ENCODE peak calls at places on chromosome 12, in nine cellular contexts. L is keratinocyte, P is uterus, W is neural progenitor cell, F is cardiac muscle cell, H is PC-9, C is adrenal gland, Q is right atrium auricular region, U is mucosa of descending colon. S is an unnamed sample. For H3K4me1, the result is how much of the 10 kb centered on the place peaks cover.

GRCh38 chr12:40693503-40693863 is 1.2 kb downstream of the CNTN1 start:
- DNase-seq in L (no peak), P (peak), W (peak), F (peak), H (no peak), C (no peak), Q (no peak), U (no peak), S (no peak)

GRCh38 chr12:94157891-94158495 is 9.6 kb downstream of the PLXNC1 start:
- DNase-seq in L (no peak), P (no peak), W (no peak), F (no peak), H (no peak), C (no peak), Q (no peak), U (no peak), S (no peak)

GRCh38 chr12:7433276-7433822 is 10.6 kb downstream of the CD163L1 start:
- DNase-seq in L (peak), P (no peak), W (no peak), F (no peak), H (no peak), C (no peak), Q (no peak), U (no peak), S (no peak)

GRCh38 chr12:95102916-95103671 is 29.7 kb upstream of the NR2C1 start:
- DNase-seq in L (peak), P (no peak), W (no peak), F (no peak), H (peak), C (no peak), Q (no peak), U (no peak), S (no peak)

GRCh38 chr12:7695159-7695930 is at the start of gene GDF3:
- DNase-seq in L (no peak), P (no peak), W (no peak), F (peak), H (no peak), C (peak), Q (peak), U (no peak), S (peak)

GRCh38 chr12:49903700-49904423 is at the start of gene FAIM2:
- DNase-seq in L (no peak), P (peak), W (peak), F (no peak), H (no peak), C (peak), Q (peak), U (peak), S (peak)

GRCh38 chr12:52600941-52601481 is at the start of gene KRT72:
- DNase-seq in L (no peak), P (no peak), W (no peak), F (no peak), H (no peak), C (no peak), Q (peak), U (no peak), S (no peak)

GRCh38 chr12:89965993-89966392 is 257.4 kb upstream of the ATP2B1 start:
- DNase-seq in L (no peak), P (no peak), W (no peak), F (no peak), H (no peak), C (no peak), Q (no peak), U (no peak), S (no peak)

GRCh38 chr12:111351026-111351425 is 17.9 kb downstream of the PHETA1 start:
- DNase-seq in L (no peak), P (no peak), W (no peak), F (no peak), H (no peak), C (no peak), Q (no peak), U (no peak), S (no peak)

GRCh38 chr12:48811454-48812090 is 6.7 kb upstream of the CACNB3 start:
- DNase-seq in L (no peak), P (no peak), W (no peak), F (no peak), H (no peak), C (no peak), Q (no peak), U (no peak), S (no peak)

GRCh38 chr12:39905152-39905551 is 200.7 kb downstream of the SLC2A13 start:
- DNase-seq in L (no peak), P (peak), W (no peak), F (no peak), H (no peak), C (peak), Q (peak), U (peak), S (peak)

GRCh38 chr12:29320295-29321090 is 60.5 kb downstream of the ERGIC2 start:
- DNase-seq in L (no peak), P (no peak), W (no peak), F (no peak), H (peak), C (no peak), Q (no peak), U (no peak), S (no peak)

GRCh38 chr12:105995986-105996385 is 142.8 kb downstream of the NUAK1 start:
- DNase-seq in L (no peak), P (no peak), W (no peak), F (no peak), H (peak), C (no peak), Q (no peak), U (no peak), S (no peak)

GRCh38 chr12:541676-542289 is 82.0 kb downstream of the B4GALNT3 start:
- DNase-seq in L (no peak), P (no peak), W (peak), F (peak), H (peak), C (peak), Q (no peak), U (peak), S (no peak)

GRCh38 chr12:122871851-122872785 is 23.8 kb downstream of the VPS37B start:
- DNase-seq in L (no peak), P (peak), W (peak), F (no peak), H (peak), C (peak), Q (peak), U (peak), S (peak)

GRCh38 chr12:50620050-50620974 is 115.5 kb downstream of the DIP2B start:
- DNase-seq in L (peak), P (no peak), W (peak), F (peak), H (peak), C (peak), Q (no peak), U (no peak), S (no peak)

GRCh38 chr12:25320123-25321006 is 69.6 kb upstream of the KRAS start:
- DNase-seq in L (no peak), P (no peak), W (no peak), F (no peak), H (no peak), C (no peak), Q (no peak), U (no peak), S (no peak)
- H3K4me1 ChIP-seq in L (under half), P (under half), W (under half), F (under half), H (under half), C (under half), Q (under half), U (under half), S (under half)

DNA sequence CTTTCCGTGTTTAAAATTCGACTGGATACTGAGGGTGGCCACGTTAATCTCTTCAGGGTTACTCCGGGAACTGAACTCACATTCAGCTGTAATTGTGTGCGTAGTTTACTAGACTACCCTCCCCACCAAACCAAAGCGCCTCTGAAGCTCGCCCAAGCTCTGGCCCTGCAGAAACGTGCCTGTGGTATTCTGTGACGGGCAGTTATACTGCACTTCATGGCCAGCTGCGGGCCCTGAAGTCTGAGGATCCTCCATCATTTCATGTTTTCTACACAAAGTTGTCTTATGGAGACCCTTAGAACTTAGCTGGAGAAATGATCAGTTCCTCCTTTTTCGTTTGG is 688 bp downstream of the ZNF26 start:
- DNase-seq in L (no peak), P (no peak), W (peak), F (no peak), H (no peak), C (no peak), Q (no peak), U (no peak), S (no peak)
- H3K4me3 ChIP-seq in L (peak), P (peak), W (peak), F (peak), H (peak), C (peak), Q (peak), U (peak), S (peak)

DNA sequence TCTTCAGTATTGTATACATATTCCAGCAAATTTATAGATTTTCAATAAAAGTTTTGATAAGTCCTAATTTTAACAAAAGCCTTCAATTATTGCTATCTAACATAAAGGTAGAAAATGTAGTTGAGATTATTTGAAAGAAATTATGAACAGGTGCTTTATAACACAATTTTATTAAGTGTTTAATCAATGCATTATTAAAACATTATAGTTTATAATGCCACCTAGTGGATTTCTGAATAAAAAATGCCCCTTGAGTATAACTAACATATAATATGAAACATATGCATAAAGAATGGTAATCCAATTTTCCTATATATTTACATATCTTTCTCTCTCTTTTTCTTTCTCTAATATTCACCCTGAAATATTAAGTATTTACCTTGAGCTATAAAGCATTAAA is 515.3 kb downstream of the SLC6A15 start:
- DNase-seq in L (no peak), P (no peak), W (no peak), F (no peak), H (no peak), C (no peak), Q (no peak), U (no peak), S (no peak)
- TF ChIP-seq CTCF in L (no peak), P (no peak), W (peak), F (peak), H (peak), C (no peak), Q (peak), U (no peak), S (peak)

GRCh38 chr12:56718167-56718566 is 6.9 kb downstream of the NACA start:
- DNase-seq in L (no peak), P (no peak), W (no peak), F (no peak), H (no peak), C (no peak), Q (no peak), U (no peak), S (no peak)

GRCh38 chr12:56718636-56719035 is 6.5 kb downstream of the NACA start:
- DNase-seq in L (no peak), P (no peak), W (no peak), F (no peak), H (no peak), C (no peak), Q (no peak), U (no peak), S (no peak)

GRCh38 chr12:56715798-56716197 is 9.3 kb downstream of the NACA start:
- DNase-seq in L (no peak), P (no peak), W (no peak), F (no peak), H (no peak), C (no peak), Q (no peak), U (no peak), S (no peak)

GRCh38 chr12:56716458-56716857 is 8.6 kb downstream of the NACA start:
- DNase-seq in L (no peak), P (no peak), W (no peak), F (no peak), H (no peak), C (no peak), Q (no peak), U (no peak), S (no peak)

GRCh38 chr12:56716933-56717880 is 7.9 kb downstream of the NACA start:
- DNase-seq in L (no peak), P (no peak), W (no peak), F (no peak), H (no peak), C (no peak), Q (no peak), U (no peak), S (no peak)
- H3K4me1 ChIP-seq in L (under half), P (under half), W (under half), F (under half), H (under half), C (under half), Q (half or more), U (under half), S (half or more)

GRCh38 chr12:1970331-1970900 is 33.8 kb downstream of the DCP1B start:
- DNase-seq in L (no peak), P (no peak), W (no peak), F (peak), H (no peak), C (no peak), Q (no peak), U (no peak), S (peak)
- H3K4me3 ChIP-seq in L (no peak), P (no peak), W (no peak), F (peak), H (no peak), C (no peak), Q (peak), U (no peak), S (no peak)

DNA sequence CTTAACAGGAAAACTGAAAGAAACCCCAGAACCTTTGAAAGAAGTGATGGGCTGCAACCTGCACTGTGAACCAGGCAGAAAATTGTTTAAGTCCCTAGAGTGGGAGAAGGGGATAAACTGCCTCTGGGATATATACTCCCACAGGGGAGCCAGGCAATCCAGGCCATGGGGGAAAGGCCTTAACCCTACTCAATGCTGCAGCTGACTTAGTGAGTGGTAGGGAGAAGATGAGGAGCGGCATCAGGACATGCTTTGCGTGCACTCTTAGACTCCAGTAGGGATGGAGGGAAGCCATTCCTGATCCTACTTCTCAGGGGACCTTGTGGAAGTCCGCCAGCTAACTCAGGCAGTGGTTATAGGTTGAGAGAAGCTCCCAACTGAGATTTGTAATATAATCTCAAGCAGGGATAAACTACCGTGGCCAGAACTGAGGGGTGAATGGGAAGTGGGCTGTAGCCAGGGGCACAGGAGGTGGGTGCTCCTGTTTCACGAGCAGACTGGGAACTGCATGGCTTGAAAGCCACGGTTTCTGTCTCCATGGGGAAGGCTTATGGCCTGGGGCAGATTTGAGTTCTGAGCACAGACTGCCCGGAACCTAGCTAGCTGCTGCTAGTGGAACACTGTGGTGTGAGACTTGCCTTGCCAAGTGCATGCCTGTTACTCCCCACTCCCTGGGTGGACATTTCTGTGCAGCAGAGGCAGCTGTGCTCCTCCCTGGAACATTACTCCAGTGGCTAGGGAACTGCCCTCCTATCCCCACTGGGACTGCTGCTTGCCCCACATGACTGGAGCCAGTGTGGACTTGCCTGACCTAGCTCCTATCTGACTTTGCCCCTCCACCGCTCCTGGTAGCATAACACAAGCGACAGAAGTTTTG is 119.2 kb upstream of the SCAF11 start:
- DNase-seq in L (no peak), P (no peak), W (no peak), F (no peak), H (no peak), C (no peak), Q (no peak), U (no peak), S (no peak)
- TF ChIP-seq CTCF in L (no peak), P (no peak), W (no peak), F (no peak), H (no peak), C (no peak), Q (no peak), U (no peak), S (no peak)